ENCODE peak calls at places on chromosome 14, in six cellular contexts. O is stimulated activated CD8-positive, alpha-beta memory T cell treated with anti-CD3 and anti-CD28 coated beads, Interleukin-15, amount 100 ng/mL, for 24 hours; L is EL; G is RPMI7951; N is mucosa of descending colon; I is suprapubic skin. A is an unnamed sample.

GRCh38 chr14:32561520-32561919 is 232.4 kb downstream of the AKAP6 start:
- DNase-seq in O (no peak), L (peak; percentile 83), G (peak; percentile 28), N (no peak), I (no peak), A (peak; percentile 64)

GRCh38 chr14:30768791-30769190 is 105.6 kb upstream of the COCH start:
- DNase-seq in O (no peak), L (no peak), G (no peak), N (no peak), I (no peak), A (no peak)

GRCh38 chr14:53151867-53152626 is 1.1 kb downstream of the DDHD1 start:
- DNase-seq in O (peak; percentile 26), L (peak; percentile 64), G (peak; percentile 59), N (peak; percentile 75), I (peak; percentile 78), A (peak; percentile 74)

GRCh38 chr14:88380405-88380804 is 5.1 kb upstream of the SPATA7 start:
- DNase-seq in O (no peak), L (peak; percentile 3), G (peak; percentile 9), N (no peak), I (no peak), A (peak; percentile 16)

GRCh38 chr14:90583916-90584605 is 187.2 kb downstream of the CALM1 start:
- DNase-seq in O (no peak), L (no peak), G (no peak), N (no peak), I (no peak), A (no peak)

GRCh38 chr14:76975865-76976622 is 52.5 kb downstream of the IRF2BPL start:
- DNase-seq in O (no peak), L (no peak), G (no peak), N (no peak), I (no peak), A (no peak)

GRCh38 chr14:76781648-76782051 is 20.4 kb downstream of the VASH1 start:
- DNase-seq in O (no peak), L (peak; percentile 38), G (no peak), N (no peak), I (no peak), A (no peak)

GRCh38 chr14:25026476-25027137 is 23.3 kb downstream of the STXBP6 start:
- DNase-seq in O (no peak), L (no peak), G (no peak), N (no peak), I (no peak), A (no peak)

GRCh38 chr14:102629011-102629444 is 36.6 kb downstream of the RCOR1 start:
- DNase-seq in O (no peak), L (no peak), G (no peak), N (no peak), I (no peak), A (no peak)

GRCh38 chr14:29216774-29217232 is 450.2 kb downstream of the FOXG1 start:
- DNase-seq in O (no peak), L (no peak), G (no peak), N (no peak), I (no peak), A (no peak)

GRCh38 chr14:60594077-60594476 is 55.2 kb downstream of the SIX1 start:
- DNase-seq in O (no peak), L (no peak), G (no peak), N (no peak), I (no peak), A (no peak)

GRCh38 chr14:61247935-61248334 is 33.2 kb downstream of the TMEM30B start:
- DNase-seq in O (no peak), L (peak; percentile 13), G (peak; percentile 22), N (no peak), I (no peak), A (no peak)

A was measured in myocyte.